ENCODE peak calls at places on chromosomes 5 and 9, in seven cellular contexts. One of them, this sample, is unnamed.

GRCh38 chr9:121360975-121361374 is 9.1 kb downstream of the STOM start:
- DNase-seq in stomach: no peak
- DNase-seq in SK-N-SH: no peak
- DNase-seq in suprapubic skin: no peak
- DNase-seq in ovary: no peak
- DNase-seq in transverse colon: no peak
- DNase-seq in K562: no peak
- DNase-seq in this sample: no peak

GRCh38 chr5:175689147-175689991 is 31.5 kb downstream of the HRH2 start:
- DNase-seq in stomach: no peak
- DNase-seq in transverse colon: peak; percentile 21
- DNase-seq in ovary: peak; percentile 32
- DNase-seq in K562: no peak
- DNase-seq in SK-N-SH: no peak
- DNase-seq in suprapubic skin: peak; percentile 77
- DNase-seq in this sample: peak; percentile 19

GRCh38 chr9:124306098-124306735 is 48.5 kb downstream of the NEK6 start:
- DNase-seq in suprapubic skin: no peak
- DNase-seq in transverse colon: no peak
- DNase-seq in stomach: no peak
- DNase-seq in K562: peak; percentile 29
- DNase-seq in SK-N-SH: no peak
- DNase-seq in ovary: no peak
- DNase-seq in this sample: no peak

GRCh38 chr5:89998505-89998904 is 411.1 kb downstream of the CETN3 start:
- DNase-seq in K562: no peak
- DNase-seq in suprapubic skin: no peak
- DNase-seq in stomach: no peak
- DNase-seq in SK-N-SH: no peak
- DNase-seq in transverse colon: no peak
- DNase-seq in ovary: no peak
- DNase-seq in this sample: no peak

GRCh38 chr5:145718956-145719355 is 116.2 kb downstream of the PRELID2 start:
- DNase-seq in SK-N-SH: no peak
- DNase-seq in transverse colon: no peak
- DNase-seq in suprapubic skin: no peak
- DNase-seq in stomach: no peak
- DNase-seq in ovary: no peak
- DNase-seq in K562: no peak
- DNase-seq in this sample: no peak

GRCh38 chr9:107491081-107492053 is 1.8 kb upstream of the KLF4 start:
- DNase-seq in suprapubic skin: peak; percentile 84
- DNase-seq in K562: no peak
- DNase-seq in ovary: peak; percentile 68
- DNase-seq in transverse colon: peak; percentile 35
- DNase-seq in stomach: peak; percentile 30
- DNase-seq in SK-N-SH: no peak
- DNase-seq in this sample: peak; percentile 62

GRCh38 chr5:109876030-109876726 is 186.5 kb downstream of the MAN2A1 start:
- DNase-seq in transverse colon: no peak
- DNase-seq in SK-N-SH: no peak
- DNase-seq in suprapubic skin: no peak
- DNase-seq in ovary: no peak
- DNase-seq in K562: no peak
- DNase-seq in stomach: no peak
- DNase-seq in this sample: no peak

GRCh38 chr5:116078199-116078598 is 6.6 kb upstream of the COMMD10 start:
- DNase-seq in suprapubic skin: no peak
- DNase-seq in SK-N-SH: no peak
- DNase-seq in stomach: no peak
- DNase-seq in ovary: no peak
- DNase-seq in transverse colon: no peak
- DNase-seq in K562: no peak
- DNase-seq in this sample: no peak

GRCh38 chr5:140146523-140146842 is 20.7 kb downstream of the IGIP start:
- DNase-seq in SK-N-SH: no peak
- DNase-seq in K562: no peak
- DNase-seq in stomach: no peak
- DNase-seq in transverse colon: no peak
- DNase-seq in suprapubic skin: no peak
- DNase-seq in ovary: no peak
- DNase-seq in this sample: no peak

GRCh38 chr5:1494780-1495524 is 28.8 kb downstream of the LPCAT1 start:
- DNase-seq in SK-N-SH: no peak
- DNase-seq in suprapubic skin: no peak
- DNase-seq in K562: no peak
- DNase-seq in transverse colon: peak; percentile 65
- DNase-seq in stomach: peak; percentile 46
- DNase-seq in ovary: no peak
- DNase-seq in this sample: no peak

DNA sequence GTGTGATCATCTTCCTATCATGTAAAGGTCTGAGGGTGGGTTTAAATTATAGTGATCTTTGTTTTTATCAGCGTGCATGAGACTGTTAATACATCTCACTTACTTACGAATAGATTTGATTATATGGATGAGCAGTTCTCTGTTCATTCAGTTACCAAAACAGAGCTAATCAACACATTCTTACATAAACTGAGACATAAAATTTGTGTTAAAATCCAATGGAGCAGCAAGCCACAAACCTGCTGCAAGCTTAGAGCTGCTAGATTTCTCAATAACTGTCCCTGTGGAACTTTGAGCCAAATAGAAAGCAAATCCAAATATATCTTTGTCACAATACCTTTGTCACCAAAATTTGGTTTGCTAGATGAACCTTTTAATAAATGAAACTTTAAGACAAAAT is 50.1 kb downstream of the NUDT12 start:
- DNase-seq in suprapubic skin: no peak
- DNase-seq in transverse colon: no peak
- DNase-seq in stomach: no peak
- DNase-seq in ovary: no peak
- DNase-seq in K562: no peak
- DNase-seq in SK-N-SH: no peak
- DNase-seq in this sample: no peak
- H3K4me3 ChIP-seq in suprapubic skin: no peak overlapping the region
- H3K4me3 ChIP-seq in transverse colon: no peak overlapping the region
- H3K4me3 ChIP-seq in stomach: no peak overlapping the region
- H3K4me3 ChIP-seq in ovary: no peak overlapping the region
- H3K4me3 ChIP-seq in K562: no peak overlapping the region
- H3K4me3 ChIP-seq in SK-N-SH: no peak overlapping the region
- H3K4me3 ChIP-seq in this sample: no peak overlapping the region

DNA sequence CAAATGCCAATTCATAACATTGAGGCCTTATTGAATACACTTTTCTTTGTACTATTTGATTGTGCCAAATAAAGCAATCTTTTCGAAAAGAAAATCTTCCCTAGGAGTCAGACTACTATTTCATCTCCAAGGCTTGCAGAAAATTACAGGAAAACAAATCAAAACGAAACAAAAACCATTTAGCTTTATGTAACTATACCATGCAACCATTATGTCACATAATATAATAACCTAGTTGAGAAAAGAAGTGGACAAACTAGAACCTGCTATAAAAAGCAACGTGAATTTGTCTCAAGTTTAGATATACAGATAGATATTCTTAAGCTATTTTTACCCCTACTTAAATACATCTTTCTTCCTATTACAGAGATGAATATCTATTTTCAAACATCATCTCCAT is 18.0 kb downstream of the HTR4 start:
- DNase-seq in K562: no peak
- DNase-seq in ovary: no peak
- DNase-seq in transverse colon: no peak
- DNase-seq in SK-N-SH: no peak
- DNase-seq in suprapubic skin: no peak
- DNase-seq in stomach: no peak
- DNase-seq in this sample: no peak
- TF ChIP-seq EP300 in K562: no peak
- TF ChIP-seq EP300 in ovary: no peak
- TF ChIP-seq EP300 in transverse colon: no peak
- TF ChIP-seq EP300 in SK-N-SH: no peak
- TF ChIP-seq EP300 in suprapubic skin: no peak
- TF ChIP-seq EP300 in stomach: no peak
- TF ChIP-seq EP300 in this sample: no peak

GRCh38 chr5:150653145-150653761 is 7.8 kb upstream of the MYOZ3 start:
- DNase-seq in suprapubic skin: no peak
- DNase-seq in stomach: no peak
- DNase-seq in transverse colon: no peak
- DNase-seq in SK-N-SH: peak; percentile 65
- DNase-seq in K562: no peak
- DNase-seq in ovary: no peak
- DNase-seq in this sample: no peak

GRCh38 chr5:150651924-150652688 is 8.9 kb upstream of the MYOZ3 start:
- DNase-seq in ovary: no peak
- DNase-seq in transverse colon: no peak
- DNase-seq in stomach: no peak
- DNase-seq in K562: no peak
- DNase-seq in SK-N-SH: no peak
- DNase-seq in suprapubic skin: no peak
- DNase-seq in this sample: no peak

GRCh38 chr5:150650713-150651000 is 10.2 kb downstream of the SYNPO start:
- DNase-seq in K562: no peak
- DNase-seq in suprapubic skin: no peak
- DNase-seq in stomach: no peak
- DNase-seq in ovary: no peak
- DNase-seq in SK-N-SH: no peak
- DNase-seq in transverse colon: no peak
- DNase-seq in this sample: no peak

GRCh38 chr5:150649828-150650712 is 9.6 kb downstream of the SYNPO start:
- DNase-seq in stomach: no peak
- DNase-seq in ovary: no peak
- DNase-seq in transverse colon: no peak
- DNase-seq in K562: no peak
- DNase-seq in suprapubic skin: no peak
- DNase-seq in SK-N-SH: no peak
- DNase-seq in this sample: no peak

DNA sequence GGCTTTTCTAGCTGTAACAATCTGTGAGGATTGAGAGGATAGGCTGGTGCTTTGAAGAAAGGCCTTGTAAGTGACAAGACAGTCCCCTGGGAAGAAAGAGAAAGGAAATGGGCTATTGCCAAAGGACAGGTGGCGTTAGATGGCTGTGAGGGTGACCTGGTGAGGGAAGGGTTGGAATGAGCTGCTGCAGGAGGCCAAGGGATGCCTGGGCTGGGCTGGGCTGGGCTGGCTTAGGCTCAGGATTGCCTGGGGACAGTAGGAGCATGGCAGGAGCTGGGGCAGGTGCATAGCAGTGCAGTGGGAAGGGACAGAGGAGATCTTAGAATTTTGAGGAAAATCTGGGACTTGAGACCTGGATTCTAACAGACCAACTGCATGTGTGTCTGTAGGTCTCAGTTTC is 9.7 kb upstream of the MYOZ3 start:
- DNase-seq in SK-N-SH: no peak
- DNase-seq in ovary: no peak
- DNase-seq in transverse colon: no peak
- DNase-seq in stomach: no peak
- DNase-seq in suprapubic skin: no peak
- DNase-seq in K562: no peak
- DNase-seq in this sample: no peak
- H3K27ac ChIP-seq in SK-N-SH: peak overlapping the region; percentile 76
- H3K27ac ChIP-seq in ovary: no peak overlapping the region
- H3K27ac ChIP-seq in transverse colon: no peak overlapping the region
- H3K27ac ChIP-seq in stomach: no peak overlapping the region
- H3K27ac ChIP-seq in suprapubic skin: no peak overlapping the region
- H3K27ac ChIP-seq in K562: no peak overlapping the region
- H3K27ac ChIP-seq in this sample: peak overlapping the region; percentile 33

DNA sequence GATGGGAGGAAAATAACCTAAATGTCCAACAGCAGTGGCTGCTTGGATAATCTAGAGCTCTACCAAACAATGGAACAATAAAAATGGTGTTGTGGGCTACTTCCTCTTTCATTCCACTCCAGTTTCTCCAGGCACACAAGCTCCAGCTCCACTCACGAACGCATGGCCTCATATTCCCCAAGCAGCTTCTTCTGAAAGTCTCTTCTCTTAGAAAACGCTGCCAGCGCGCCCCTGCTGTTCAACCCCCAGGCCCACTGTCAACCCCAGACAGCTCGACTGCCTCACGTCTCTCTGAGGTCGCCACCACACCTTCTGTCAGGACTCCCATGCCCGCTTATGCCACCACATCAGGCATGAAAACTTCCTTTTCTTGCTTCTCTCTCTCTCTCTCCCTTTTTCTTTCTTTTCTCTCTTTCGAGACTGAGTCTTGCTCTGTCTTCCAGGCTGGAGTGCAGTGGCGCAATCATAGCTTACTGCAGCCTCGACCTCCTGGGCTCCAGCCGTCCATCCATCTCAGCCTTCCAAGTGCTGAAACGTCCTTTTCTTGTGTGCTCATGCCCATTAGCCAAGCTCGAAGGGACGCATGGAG is 16.2 kb downstream of the OR2V2 start:
- DNase-seq in transverse colon: no peak
- DNase-seq in SK-N-SH: no peak
- DNase-seq in suprapubic skin: peak; percentile 37
- DNase-seq in ovary: no peak
- DNase-seq in K562: peak; percentile 84
- DNase-seq in stomach: no peak
- DNase-seq in this sample: no peak
- H3K4me3 ChIP-seq in transverse colon: no peak overlapping the region
- H3K4me3 ChIP-seq in SK-N-SH: no peak overlapping the region
- H3K4me3 ChIP-seq in suprapubic skin: no peak overlapping the region
- H3K4me3 ChIP-seq in ovary: no peak overlapping the region
- H3K4me3 ChIP-seq in K562: peak overlapping the region; percentile 42
- H3K4me3 ChIP-seq in stomach: no peak overlapping the region
- H3K4me3 ChIP-seq in this sample: no peak overlapping the region

DNA sequence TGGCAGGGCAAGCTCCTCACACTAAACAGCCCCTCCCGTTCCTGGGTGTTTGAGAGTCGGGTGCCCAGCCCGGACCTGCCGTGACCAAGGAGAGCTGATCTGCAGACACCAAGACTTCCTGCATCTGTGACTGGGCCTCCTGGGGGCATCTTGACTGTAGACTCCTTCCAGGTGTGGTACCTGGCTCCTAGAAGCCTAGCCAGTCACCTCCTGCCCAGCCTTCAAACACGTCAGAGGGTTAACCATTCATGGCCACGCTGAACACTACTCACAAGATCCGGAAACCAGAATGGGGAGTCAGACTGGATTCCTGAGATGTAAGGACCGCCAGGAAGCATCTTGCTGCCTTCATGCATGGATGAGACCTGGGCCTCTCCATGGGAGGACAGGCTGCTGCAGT is 3.7 kb upstream of the LCN2 start:
- DNase-seq in transverse colon: no peak
- DNase-seq in SK-N-SH: no peak
- DNase-seq in suprapubic skin: no peak
- DNase-seq in ovary: no peak
- DNase-seq in stomach: no peak
- DNase-seq in K562: no peak
- DNase-seq in this sample: no peak
- TF ChIP-seq EP300 in transverse colon: no peak
- TF ChIP-seq EP300 in SK-N-SH: no peak
- TF ChIP-seq EP300 in suprapubic skin: no peak
- TF ChIP-seq EP300 in ovary: no peak
- TF ChIP-seq EP300 in stomach: no peak
- TF ChIP-seq EP300 in K562: no peak
- TF ChIP-seq EP300 in this sample: no peak